ENCODE peak calls at places on chromosome 6, in eight cellular contexts. E, O, X, V, G, H, C and F are unnamed samples.

GRCh38 chr6:126385536-126385935 is 45.6 kb downstream of the CENPW start:
- DNase-seq in E (no peak), O (no peak), X (no peak), V (no peak), G (no peak), H (no peak), C (no peak), F (no peak)

GRCh38 chr6:96724641-96725040 is 112.6 kb downstream of the GPR63 start:
- DNase-seq in E (no peak), O (no peak), X (no peak), V (no peak), G (no peak), H (no peak), C (no peak), F (no peak)

GRCh38 chr6:133131621-133132020 is 109.5 kb upstream of the EYA4 start:
- DNase-seq in E (no peak), O (no peak), X (no peak), V (no peak), G (no peak), H (no peak), C (no peak), F (no peak)

GRCh38 chr6:5439749-5440148 is 178.4 kb downstream of the FARS2 start:
- DNase-seq in E (no peak), O (no peak), X (no peak), V (no peak), G (no peak), H (no peak), C (no peak), F (no peak)

GRCh38 chr6:71531006-71531405 is 242.4 kb downstream of the OGFRL1 start:
- DNase-seq in E (no peak), O (no peak), X (no peak), V (no peak), G (no peak), H (peak; percentile 33), C (no peak), F (no peak)

GRCh38 chr6:42335896-42336295 is 115.8 kb downstream of the TRERF1 start:
- DNase-seq in E (no peak), O (no peak), X (no peak), V (no peak), G (no peak), H (peak; percentile 20), C (no peak), F (no peak)

GRCh38 chr6:111602481-111603404 is 2.9 kb downstream of the TRAF3IP2 start:
- DNase-seq in E (no peak), O (no peak), X (peak; percentile 35), V (peak; percentile 89), G (no peak), H (peak; percentile 85), C (peak; percentile 41), F (no peak)

GRCh38 chr6:80382796-80383195 is 276.3 kb downstream of the BCKDHB start:
- DNase-seq in E (no peak), O (no peak), X (no peak), V (no peak), G (no peak), H (peak; percentile 49), C (no peak), F (no peak)

GRCh38 chr6:111798281-111798725 is 74.9 kb downstream of the FYN start:
- DNase-seq in E (no peak), O (no peak), X (no peak), V (no peak), G (no peak), H (no peak), C (no peak), F (no peak)

GRCh38 chr6:31763617-31763940 is 1.1 kb downstream of the SAPCD1 start:
- DNase-seq in E (no peak), O (no peak), X (no peak), V (peak; percentile 65), G (no peak), H (peak; percentile 21), C (no peak), F (no peak)

GRCh38 chr6:156778615-156779205 is 1.5 kb downstream of the ARID1B start:
- DNase-seq in E (peak; percentile 40), O (peak; percentile 82), X (peak; percentile 45), V (peak; percentile 30), G (no peak), H (no peak), C (peak; percentile 91), F (peak; percentile 49)

GRCh38 chr6:31576897-31577341 is 1.6 kb downstream of the TNF start:
- DNase-seq in E (no peak), O (no peak), X (no peak), V (no peak), G (no peak), H (no peak), C (peak; percentile 57), F (no peak)

GRCh38 chr6:152309648-152310047 is 327.5 kb downstream of the SYNE1 start:
- DNase-seq in E (no peak), O (no peak), X (no peak), V (no peak), G (no peak), H (no peak), C (no peak), F (no peak)

GRCh38 chr6:161434921-161435411 is 161.1 kb upstream of the AGPAT4 start:
- DNase-seq in E (no peak), O (no peak), X (no peak), V (peak; percentile 87), G (no peak), H (peak; percentile 95), C (no peak), F (no peak)

GRCh38 chr6:13846841-13847240 is 32.5 kb upstream of the MCUR1 start:
- DNase-seq in E (no peak), O (no peak), X (no peak), V (no peak), G (no peak), H (no peak), C (peak; percentile 20), F (no peak)

GRCh38 chr6:115271434-115271833 is 789.3 kb downstream of the FRK start:
- DNase-seq in E (no peak), O (no peak), X (no peak), V (no peak), G (no peak), H (no peak), C (no peak), F (no peak)

GRCh38 chr6:157017022-157017421 is 239.8 kb downstream of the ARID1B start:
- DNase-seq in E (no peak), O (no peak), X (no peak), V (no peak), G (no peak), H (no peak), C (no peak), F (no peak)

GRCh38 chr6:74991573-74992332 is 214.1 kb downstream of the COL12A1 start:
- DNase-seq in E (no peak), O (no peak), X (no peak), V (no peak), G (no peak), H (peak; percentile 38), C (no peak), F (no peak)

GRCh38 chr6:136920858-136921520 is 1.1 kb upstream of the SLC35D3 start:
- DNase-seq in E (peak; percentile 38), O (peak; percentile 68), X (peak; percentile 10), V (no peak), G (no peak), H (no peak), C (no peak), F (peak; percentile 44)

GRCh38 chr6:118580585-118581419 is 32.7 kb downstream of the PLN start:
- DNase-seq in E (peak; percentile 25), O (no peak), X (peak; percentile 38), V (peak; percentile 61), G (no peak), H (peak; percentile 78), C (no peak), F (peak; percentile 22)

GRCh38 chr6:55319961-55320690 is 7.1 kb upstream of the GFRAL start:
- DNase-seq in E (no peak), O (no peak), X (no peak), V (no peak), G (no peak), H (no peak), C (no peak), F (no peak)

GRCh38 chr6:55320691-55321086 is 6.6 kb upstream of the GFRAL start:
- DNase-seq in E (no peak), O (no peak), X (no peak), V (no peak), G (no peak), H (no peak), C (no peak), F (no peak)
- TF ChIP-seq CTCF in E (no peak), O (no peak), X (no peak), V (no peak), G (no peak), H (no peak), C (no peak), F (no peak)

DNA sequence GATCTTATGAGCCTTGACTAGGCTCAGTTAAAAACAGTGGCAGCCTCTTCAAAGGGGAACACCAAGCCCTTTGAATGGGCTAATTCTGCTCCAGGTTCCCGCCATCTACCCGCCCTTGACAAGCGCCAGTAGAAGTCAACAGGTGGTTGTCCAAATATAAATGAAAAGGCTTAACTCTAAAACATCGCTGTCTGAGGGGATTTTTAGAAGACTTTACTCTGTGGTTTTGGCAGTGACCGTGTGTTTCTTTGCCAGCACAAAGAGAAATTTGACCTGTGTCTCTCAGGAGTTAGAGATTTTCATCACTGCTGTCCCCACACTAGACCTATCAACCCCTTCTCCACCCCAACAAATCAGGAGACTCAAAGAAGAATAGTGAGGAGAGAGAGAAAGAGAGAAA is 19.8 kb upstream of the SIM1 start:
- DNase-seq in E (no peak), O (no peak), X (no peak), V (no peak), G (no peak), H (no peak), C (no peak), F (no peak)
- TF ChIP-seq CTCF in E (no peak), O (no peak), X (no peak), V (no peak), G (no peak), H (no peak), C (no peak), F (no peak)

DNA sequence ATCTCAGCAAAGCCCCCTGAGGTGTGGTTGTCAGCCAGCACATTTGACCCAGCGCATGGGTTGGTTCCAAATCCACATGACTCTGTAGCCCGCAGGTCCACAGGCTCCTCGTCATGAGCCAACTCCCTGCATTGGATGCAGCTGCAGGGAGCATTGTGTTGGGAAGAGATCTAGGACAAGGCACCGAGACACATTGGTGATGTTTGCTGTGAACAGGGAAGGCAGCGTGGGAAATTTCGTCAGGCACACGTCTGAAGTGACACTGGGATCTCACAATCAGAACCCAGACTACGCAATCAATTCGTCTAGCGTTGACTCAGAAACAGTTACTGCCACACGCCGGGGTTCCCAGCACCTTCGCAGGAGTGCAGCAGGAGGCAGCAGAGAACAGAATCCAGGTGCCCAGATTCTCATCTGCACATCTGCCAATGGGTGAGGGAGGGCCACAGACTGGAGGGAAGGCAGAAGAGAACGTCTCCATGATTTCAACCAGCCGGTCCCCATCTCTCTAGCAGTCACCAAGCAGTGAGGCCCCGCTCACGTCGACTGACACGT is 177.0 kb downstream of the TTLL2 start:
- DNase-seq in E (no peak), O (no peak), X (peak; percentile 42), V (no peak), G (no peak), H (no peak), C (no peak), F (no peak)
- TF ChIP-seq CTCF in E (peak; percentile 17), O (peak; percentile 14), X (no peak), V (no peak), G (no peak), H (no peak), C (no peak), F (no peak)

DNA sequence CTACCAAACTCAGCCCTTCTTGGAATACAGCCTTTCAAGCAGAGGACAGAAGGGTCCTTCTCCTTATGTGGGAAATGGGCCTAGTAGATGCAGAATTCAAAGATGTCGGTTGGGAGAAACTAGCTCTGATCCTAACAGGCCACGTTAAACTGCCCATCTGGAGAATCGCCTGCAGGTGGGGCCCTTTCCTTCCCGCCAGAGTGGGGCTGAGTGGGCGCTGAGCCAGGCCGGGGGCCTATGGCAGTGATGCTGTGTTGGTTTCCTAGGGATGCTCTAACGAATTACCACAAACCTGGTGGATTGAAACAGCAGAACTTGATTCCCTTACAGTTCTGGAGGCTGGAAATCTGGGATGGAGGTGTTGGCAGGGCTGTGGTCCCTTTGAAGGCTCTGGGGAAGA is 9.1 kb downstream of the MAPK13 start:
- DNase-seq in E (no peak), O (no peak), X (peak; percentile 60), V (no peak), G (no peak), H (no peak), C (no peak), F (peak; percentile 35)
- TF ChIP-seq CTCF in E (no peak), O (no peak), X (no peak), V (peak; percentile 6), G (no peak), H (peak; percentile 30), C (no peak), F (peak; percentile 12)